ENCODE peak calls at places on chromosomes 6 and 20, in four cellular contexts. Z is HepG2, K is H1, B is GM12878. F is an unnamed sample.

GRCh38 chr20:14955396-14955795 is 618.0 kb upstream of the FLRT3 start:
- DNase-seq in Z (no peak), K (no peak), B (no peak), F (no peak)

GRCh38 chr6:33613794-33614166 is 7.3 kb upstream of the ITPR3 start:
- DNase-seq in Z (no peak), K (no peak), B (no peak), F (no peak)

GRCh38 chr6:157800420-157801237 is 22.4 kb upstream of the SNX9 start:
- DNase-seq in B (peak), K (no peak), Z (no peak), F (no peak)

GRCh38 chr6:121886223-121886830 is 450.9 kb downstream of the GJA1 start:
- DNase-seq in K (no peak), Z (no peak), B (no peak), F (no peak)

GRCh38 chr6:113879186-113880096 is 22.3 kb downstream of the MARCKS start:
- DNase-seq in Z (peak), B (peak), K (no peak), F (no peak)

GRCh38 chr6:3205913-3206312 is 21.5 kb downstream of the TUBB2B start:
- DNase-seq in B (no peak), K (no peak), Z (no peak), F (no peak)

GRCh38 chr6:79313254-79313653 is 78.8 kb upstream of the HMGN3 start:
- DNase-seq in K (no peak), Z (no peak), B (no peak), F (no peak)

GRCh38 chr6:158801655-158802294 is 17.4 kb downstream of the EZR start:
- DNase-seq in K (no peak), Z (no peak), B (no peak), F (no peak)

GRCh38 chr20:45304464-45304999 is 2.1 kb upstream of the RBPJL start:
- DNase-seq in K (no peak), Z (no peak), B (no peak), F (no peak)

GRCh38 chr6:38193486-38194281 is 374.2 kb downstream of the ZFAND3 start:
- DNase-seq in B (no peak), K (no peak), Z (no peak), F (no peak)

GRCh38 chr6:45052325-45052724 is 275.8 kb upstream of the RUNX2 start:
- DNase-seq in Z (no peak), K (no peak), B (no peak), F (no peak)

GRCh38 chr6:121216928-121217327 is 117.4 kb downstream of the TBC1D32 start:
- DNase-seq in Z (no peak), B (no peak), K (no peak), F (no peak)

GRCh38 chr6:41577865-41578713 is 31.9 kb downstream of the FOXP4 start:
- DNase-seq in B (no peak), K (no peak), Z (peak), F (no peak)

GRCh38 chr20:54475334-54476287 is at the start of gene DOK5:
- DNase-seq in K (no peak), Z (no peak), B (no peak), F (no peak)

GRCh38 chr20:47004179-47004578 is 109.5 kb downstream of the EYA2 start:
- DNase-seq in B (no peak), K (no peak), Z (no peak), F (no peak)

GRCh38 chr20:35307666-35308653 is 15.7 kb upstream of the FAM83C start:
- DNase-seq in Z (no peak), K (no peak), B (no peak), F (no peak)

GRCh38 chr20:37007898-37008649 is 56.6 kb upstream of the SAMHD1 start:
- DNase-seq in K (no peak), B (no peak), Z (peak), F (no peak)

GRCh38 chr6:157368359-157369049 is 12.5 kb upstream of the ZDHHC14 start:
- DNase-seq in Z (no peak), B (no peak), K (no peak), F (no peak)

GRCh38 chr6:34516391-34517324 is 39.5 kb downstream of the SPDEF start:
- DNase-seq in Z (no peak), K (no peak), B (no peak), F (no peak)

GRCh38 chr20:4973330-4974097 is 27.8 kb downstream of the SLC23A2 start:
- DNase-seq in Z (peak), B (peak), K (no peak), F (no peak)

GRCh38 chr6:21731411-21732031 is 138.0 kb downstream of the SOX4 start:
- DNase-seq in Z (peak), K (no peak), B (no peak), F (no peak)

GRCh38 chr6:122033564-122034181 is 365.8 kb upstream of the HSF2 start:
- DNase-seq in B (no peak), Z (peak), K (peak), F (peak)

GRCh38 chr20:25195014-25195961 is at the start of gene ENTPD6:
- DNase-seq in B (peak), Z (peak), K (no peak), F (peak)

GRCh38 chr6:26327450-26328264 is 37.3 kb upstream of the BTN3A2 start:
- DNase-seq in Z (peak), B (no peak), K (no peak), F (no peak)

GRCh38 chr20:58576590-58576944 is 61.4 kb upstream of the APCDD1L start:
- DNase-seq in Z (no peak), B (no peak), K (no peak), F (no peak)

DNA sequence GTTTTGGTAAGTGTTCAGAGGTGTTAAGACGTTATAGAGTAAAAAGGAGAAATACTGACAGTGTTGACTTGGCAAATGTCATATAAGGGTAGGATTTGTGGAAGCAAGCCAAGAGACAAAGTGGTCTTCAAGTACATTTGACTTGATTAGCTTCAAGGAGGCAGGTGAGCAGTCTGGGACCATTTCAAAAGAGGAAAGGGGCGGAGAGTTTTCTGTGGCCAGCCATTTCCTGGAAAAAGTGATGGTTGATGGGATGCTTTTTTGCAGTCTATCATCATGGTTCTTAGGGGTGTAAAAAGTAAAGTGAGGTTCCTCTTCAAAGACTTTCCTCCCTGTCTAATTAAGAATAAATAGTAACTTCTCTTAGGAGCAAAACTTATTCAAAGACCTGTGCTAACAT is 28.7 kb downstream of the FKBP1A start:
- DNase-seq in B (no peak), K (no peak), Z (no peak), F (no peak)
- H3K9ac ChIP-seq in B (no peak), K (no peak), Z (no peak), F (no peak)

DNA sequence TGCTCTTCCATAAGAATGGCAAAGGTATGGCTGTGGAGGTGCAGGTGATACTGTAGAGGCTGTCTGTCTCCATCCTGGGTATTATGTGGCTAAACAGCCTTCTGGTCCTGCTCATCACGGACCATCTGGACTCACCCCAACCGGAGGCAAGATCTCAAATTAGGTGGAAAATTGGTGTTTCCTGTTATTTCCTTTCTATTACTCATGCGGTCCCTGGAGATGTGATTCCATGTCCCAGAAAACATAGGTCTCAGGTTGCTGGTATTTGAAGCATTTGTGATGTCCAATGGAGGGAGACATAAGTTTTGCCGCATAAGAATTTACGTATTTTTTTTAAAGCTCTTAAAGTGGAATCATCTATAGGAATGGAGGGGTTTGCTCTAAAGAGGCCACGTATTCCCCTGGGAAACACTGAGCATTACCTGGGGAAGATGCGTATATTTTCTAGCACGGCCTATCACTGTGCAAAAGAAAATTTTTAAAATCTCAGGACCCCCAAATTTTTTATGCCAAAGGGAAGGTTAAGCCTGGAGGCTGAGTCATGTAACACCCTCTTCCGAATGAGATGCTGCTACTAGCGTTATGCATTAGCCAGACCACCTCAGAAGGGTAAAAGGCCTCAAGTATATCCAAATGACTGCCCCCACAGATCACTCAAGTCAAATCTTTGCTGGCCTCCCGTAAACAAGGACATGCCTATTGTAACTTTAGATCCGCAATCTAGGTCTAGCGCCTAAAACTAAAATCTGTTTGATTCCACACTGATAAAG is 22.4 kb upstream of the PBOV1 start:
- DNase-seq in Z (no peak), K (no peak), B (no peak), F (no peak)
- TF ChIP-seq SUZ12 in Z (no peak), K (no peak), B (no peak), F (no peak)

GRCh38 chr6:125099211-125100017 is 54.2 kb upstream of the TPD52L1 start:
- DNase-seq in K (peak), Z (no peak), B (no peak), F (no peak)
- H3K4me3 ChIP-seq in K (peak), Z (peak), B (no peak), F (peak)

GRCh38 chr6:163404825-163405265 is 9.7 kb upstream of the QKI start:
- DNase-seq in B (no peak), K (no peak), Z (peak), F (no peak)

GRCh38 chr6:163405412-163406309 is 8.9 kb upstream of the QKI start:
- DNase-seq in Z (peak), K (no peak), B (no peak), F (no peak)

GRCh38 chr6:163401039-163401885 is 13.3 kb upstream of the QKI start:
- DNase-seq in B (no peak), K (no peak), Z (no peak), F (no peak)

GRCh38 chr6:163400509-163400908 is 14.0 kb upstream of the QKI start:
- DNase-seq in K (no peak), Z (no peak), B (no peak), F (no peak)

DNA sequence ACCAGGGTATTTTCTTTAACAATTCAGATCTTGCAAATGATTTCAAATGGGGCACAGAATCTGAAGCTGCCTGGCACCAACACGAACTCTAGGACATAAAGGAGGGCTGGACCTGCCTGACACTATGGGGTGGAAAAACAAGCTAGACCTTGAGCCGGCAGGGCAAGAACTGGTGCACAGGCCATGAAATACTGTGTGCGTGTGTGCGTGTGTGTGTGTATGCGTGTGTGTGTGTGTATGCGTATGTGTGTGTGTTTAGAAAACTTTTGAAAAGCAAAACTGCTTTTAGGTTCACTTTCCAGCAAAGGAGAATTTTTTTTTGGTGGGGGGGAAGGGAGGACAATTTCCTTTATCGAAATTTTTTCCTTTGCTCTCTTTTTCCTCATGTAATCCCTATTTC is 11.9 kb upstream of the QKI start:
- DNase-seq in Z (no peak), K (no peak), B (no peak), F (no peak)
- H3K9ac ChIP-seq in Z (no peak), K (no peak), B (no peak), F (no peak)

DNA sequence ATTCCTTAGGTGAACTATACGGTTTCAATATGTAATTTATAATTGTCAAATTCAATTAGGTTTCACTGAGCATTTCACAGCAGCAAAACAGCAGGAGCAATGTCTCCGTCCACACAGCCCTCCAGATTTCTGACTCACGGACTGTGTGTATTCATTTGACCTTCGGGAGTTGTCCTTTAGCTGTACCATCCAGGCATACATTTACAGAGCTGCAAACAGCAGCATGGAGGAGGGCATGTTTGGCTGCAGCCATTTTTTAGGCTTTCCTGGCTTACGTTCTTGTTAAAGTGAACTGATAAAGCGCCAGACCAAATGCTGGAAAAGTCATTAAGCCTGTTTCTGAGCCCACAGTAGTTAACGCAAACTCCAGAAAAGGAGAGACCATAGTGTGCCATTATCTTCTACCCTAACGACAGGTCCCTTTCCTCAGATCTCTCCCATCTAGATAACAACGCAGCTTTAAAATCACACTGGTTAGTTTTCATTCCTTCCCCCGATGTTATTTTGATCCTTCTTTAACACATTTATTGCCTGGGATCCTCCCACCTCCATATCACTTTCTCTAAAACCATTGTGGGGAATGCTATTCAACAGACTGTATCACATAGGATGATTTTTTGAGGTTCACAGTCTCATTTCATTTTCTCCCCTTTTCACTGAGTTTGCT is 18.3 kb downstream of the FOXC1 start:
- DNase-seq in K (no peak), B (no peak), Z (no peak), F (no peak)
- TF ChIP-seq SUZ12 in K (no peak), B (no peak), Z (no peak), F (no peak)

DNA sequence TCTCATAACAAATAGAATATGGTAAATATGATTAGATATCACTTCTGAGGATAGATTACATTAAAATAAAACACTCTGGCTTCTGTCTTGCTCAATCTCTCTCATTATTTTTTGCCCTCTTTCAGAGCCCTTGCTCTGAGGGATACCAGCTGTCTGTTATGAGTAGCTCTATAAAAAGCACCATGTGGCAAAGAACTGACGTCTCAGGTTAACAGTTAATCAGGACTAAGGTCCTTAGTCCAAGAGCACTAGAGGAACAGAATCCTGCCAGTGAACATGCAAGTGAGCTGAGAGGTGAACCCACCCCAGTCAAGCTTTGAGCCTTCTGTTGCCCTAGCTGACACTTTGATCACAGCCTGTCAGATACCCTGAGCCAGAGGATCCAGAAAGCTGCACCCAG is 402.2 kb upstream of the HTR1E start:
- DNase-seq in B (no peak), K (no peak), Z (no peak), F (no peak)
- H3K4me3 ChIP-seq in B (no peak), K (no peak), Z (no peak), F (no peak)

GRCh38 chr6:163393923-163394322 is 20.6 kb upstream of the QKI start:
- DNase-seq in B (no peak), Z (no peak), K (no peak), F (no peak)

GRCh38 chr6:163398104-163398503 is 16.4 kb upstream of the QKI start:
- DNase-seq in Z (no peak), K (no peak), B (no peak), F (no peak)

GRCh38 chr6:163395122-163395521 is 19.4 kb upstream of the QKI start:
- DNase-seq in Z (no peak), B (no peak), K (no peak), F (no peak)

GRCh38 chr6:163394659-163395058 is 19.9 kb upstream of the QKI start:
- DNase-seq in Z (no peak), K (no peak), B (no peak), F (no peak)

GRCh38 chr6:163395786-163396185 is 18.7 kb upstream of the QKI start:
- DNase-seq in K (no peak), B (no peak), Z (no peak), F (no peak)
- H3K9ac ChIP-seq in K (no peak), B (no peak), Z (no peak), F (no peak)

GRCh38 chr6:163743796-163744195 is 329.3 kb downstream of the QKI start:
- DNase-seq in Z (no peak), B (no peak), K (no peak), F (no peak)

GRCh38 chr6:163741342-163741741 is 326.8 kb downstream of the QKI start:
- DNase-seq in K (no peak), Z (no peak), B (no peak), F (no peak)

GRCh38 chr6:163739968-163740367 is 325.4 kb downstream of the QKI start:
- DNase-seq in Z (no peak), B (no peak), K (no peak), F (no peak)

GRCh38 chr6:163744256-163744925 is 329.9 kb downstream of the QKI start:
- DNase-seq in K (no peak), B (no peak), Z (no peak), F (no peak)

DNA sequence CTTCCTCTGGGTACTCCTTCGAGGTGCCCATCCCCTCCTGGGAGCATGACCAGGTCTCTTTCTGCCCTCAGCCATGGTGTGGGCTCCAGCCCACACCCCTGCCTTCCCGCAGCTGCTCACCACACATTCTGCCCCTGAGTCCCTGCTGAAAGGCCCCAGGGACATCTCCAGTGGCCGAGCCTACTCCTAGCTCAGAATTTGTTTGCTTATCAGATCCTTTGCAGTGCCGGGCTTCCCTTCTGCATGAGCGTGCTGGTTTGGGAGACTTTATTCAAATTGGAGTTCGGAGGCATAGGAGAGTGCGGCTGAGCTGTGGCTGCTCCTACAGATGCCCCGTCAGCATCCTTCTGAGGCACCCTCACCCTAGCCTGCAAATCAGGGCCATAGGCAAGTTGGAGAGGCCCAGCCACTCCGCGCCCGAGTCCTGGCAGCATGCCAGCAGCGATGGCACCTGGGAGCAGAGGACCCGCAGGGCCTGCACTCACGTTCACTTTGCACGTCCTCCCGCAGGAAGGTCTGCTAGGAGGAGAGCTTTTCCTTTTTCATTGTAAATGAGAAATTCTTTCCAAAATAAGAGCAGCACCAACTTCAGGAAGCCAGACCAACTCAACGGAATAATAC is 327.3 kb downstream of the QKI start:
- DNase-seq in Z (no peak), K (no peak), B (no peak), F (no peak)
- TF ChIP-seq SUZ12 in Z (no peak), K (no peak), B (no peak), F (no peak)

GRCh38 chr6:109103942-109104341 is 8.6 kb downstream of the CEP57L1 start:
- DNase-seq in Z (no peak), B (no peak), K (no peak), F (no peak)
- H3K4me3 ChIP-seq in Z (no peak), B (no peak), K (no peak), F (no peak)

GRCh38 chr6:146912730-146913680 is 291.2 kb upstream of the STXBP5 start:
- DNase-seq in Z (no peak), K (no peak), B (no peak), F (no peak)
- H3K9ac ChIP-seq in Z (no peak), K (no peak), B (no peak), F (no peak)